ENCODE peak calls at places on chromosome 4, in eight cellular contexts. One of them, this sample, is unnamed.

GRCh38 chr4:36841583-36842326 is 402.8 kb upstream of the NWD2 start:
- DNase-seq in left ventricle myocardium inferior: no peak
- DNase-seq in CD4-positive, alpha-beta T cell: no peak
- DNase-seq in mammary epithelial cell: no peak
- DNase-seq in prostate gland: no peak
- DNase-seq in RWPE2: no peak
- DNase-seq in adrenal gland: peak; percentile 74
- DNase-seq in AG04450: no peak
- DNase-seq in this sample: no peak

GRCh38 chr4:55269970-55270369 is 76.1 kb upstream of the SRD5A3 start:
- DNase-seq in prostate gland: no peak
- DNase-seq in CD4-positive, alpha-beta T cell: no peak
- DNase-seq in left ventricle myocardium inferior: no peak
- DNase-seq in mammary epithelial cell: no peak
- DNase-seq in AG04450: no peak
- DNase-seq in RWPE2: no peak
- DNase-seq in adrenal gland: peak; percentile 3
- DNase-seq in this sample: no peak

GRCh38 chr4:153501578-153501977 is 35.4 kb downstream of the TMEM131L start:
- DNase-seq in adrenal gland: no peak
- DNase-seq in mammary epithelial cell: no peak
- DNase-seq in RWPE2: no peak
- DNase-seq in AG04450: no peak
- DNase-seq in left ventricle myocardium inferior: no peak
- DNase-seq in prostate gland: no peak
- DNase-seq in CD4-positive, alpha-beta T cell: no peak
- DNase-seq in this sample: no peak

GRCh38 chr4:169414913-169415312 is 144.2 kb upstream of the SH3RF1 start:
- DNase-seq in left ventricle myocardium inferior: no peak
- DNase-seq in adrenal gland: no peak
- DNase-seq in AG04450: no peak
- DNase-seq in RWPE2: no peak
- DNase-seq in CD4-positive, alpha-beta T cell: no peak
- DNase-seq in mammary epithelial cell: no peak
- DNase-seq in prostate gland: no peak
- DNase-seq in this sample: no peak

GRCh38 chr4:73976217-73976616 is 5.6 kb downstream of the PF4 start:
- DNase-seq in adrenal gland: no peak
- DNase-seq in mammary epithelial cell: no peak
- DNase-seq in RWPE2: no peak
- DNase-seq in prostate gland: no peak
- DNase-seq in CD4-positive, alpha-beta T cell: no peak
- DNase-seq in left ventricle myocardium inferior: no peak
- DNase-seq in AG04450: no peak
- DNase-seq in this sample: no peak

GRCh38 chr4:5712517-5712916 is 1.5 kb downstream of the EVC start:
- DNase-seq in CD4-positive, alpha-beta T cell: no peak
- DNase-seq in AG04450: no peak
- DNase-seq in RWPE2: no peak
- DNase-seq in left ventricle myocardium inferior: no peak
- DNase-seq in adrenal gland: no peak
- DNase-seq in mammary epithelial cell: peak; percentile 69
- DNase-seq in prostate gland: no peak
- DNase-seq in this sample: no peak

GRCh38 chr4:67779631-67780030 is 25.4 kb upstream of the GNRHR start:
- DNase-seq in RWPE2: no peak
- DNase-seq in left ventricle myocardium inferior: no peak
- DNase-seq in adrenal gland: no peak
- DNase-seq in CD4-positive, alpha-beta T cell: no peak
- DNase-seq in prostate gland: no peak
- DNase-seq in mammary epithelial cell: peak; percentile 95
- DNase-seq in AG04450: no peak
- DNase-seq in this sample: no peak

GRCh38 chr4:102525099-102525498 is 23.9 kb downstream of the NFKB1 start:
- DNase-seq in CD4-positive, alpha-beta T cell: no peak
- DNase-seq in RWPE2: no peak
- DNase-seq in left ventricle myocardium inferior: no peak
- DNase-seq in AG04450: no peak
- DNase-seq in prostate gland: no peak
- DNase-seq in mammary epithelial cell: peak; percentile 58
- DNase-seq in adrenal gland: no peak
- DNase-seq in this sample: no peak

GRCh38 chr4:68074397-68074796 is 55.3 kb downstream of the TMPRSS11F start:
- DNase-seq in adrenal gland: no peak
- DNase-seq in mammary epithelial cell: peak; percentile 83
- DNase-seq in CD4-positive, alpha-beta T cell: no peak
- DNase-seq in left ventricle myocardium inferior: no peak
- DNase-seq in prostate gland: no peak
- DNase-seq in RWPE2: no peak
- DNase-seq in AG04450: no peak
- DNase-seq in this sample: no peak

GRCh38 chr4:81724925-81725329 is 253.2 kb upstream of the RASGEF1B start:
- DNase-seq in mammary epithelial cell: peak; percentile 57
- DNase-seq in CD4-positive, alpha-beta T cell: peak; percentile 12
- DNase-seq in left ventricle myocardium inferior: peak; percentile 39
- DNase-seq in AG04450: no peak
- DNase-seq in adrenal gland: peak; percentile 73
- DNase-seq in RWPE2: no peak
- DNase-seq in prostate gland: no peak
- DNase-seq in this sample: peak; percentile 59

GRCh38 chr4:74934016-74934821 is 1.3 kb downstream of the PARM1 start:
- DNase-seq in adrenal gland: peak; percentile 7
- DNase-seq in mammary epithelial cell: peak; percentile 25
- DNase-seq in CD4-positive, alpha-beta T cell: no peak
- DNase-seq in prostate gland: peak; percentile 62
- DNase-seq in AG04450: no peak
- DNase-seq in RWPE2: no peak
- DNase-seq in left ventricle myocardium inferior: peak; percentile 21
- DNase-seq in this sample: peak; percentile 49

GRCh38 chr4:159179310-159179958 is 76.6 kb downstream of the RAPGEF2 start:
- DNase-seq in RWPE2: no peak
- DNase-seq in AG04450: no peak
- DNase-seq in left ventricle myocardium inferior: no peak
- DNase-seq in prostate gland: no peak
- DNase-seq in adrenal gland: no peak
- DNase-seq in mammary epithelial cell: no peak
- DNase-seq in CD4-positive, alpha-beta T cell: no peak
- DNase-seq in this sample: no peak

GRCh38 chr4:19002170-19002569 is 980.6 kb upstream of the LCORL start:
- DNase-seq in RWPE2: no peak
- DNase-seq in AG04450: no peak
- DNase-seq in CD4-positive, alpha-beta T cell: no peak
- DNase-seq in adrenal gland: no peak
- DNase-seq in prostate gland: no peak
- DNase-seq in mammary epithelial cell: no peak
- DNase-seq in left ventricle myocardium inferior: no peak
- DNase-seq in this sample: no peak

GRCh38 chr4:112973897-112974296 is 75.6 kb upstream of the ANK2 start:
- DNase-seq in prostate gland: no peak
- DNase-seq in RWPE2: no peak
- DNase-seq in left ventricle myocardium inferior: no peak
- DNase-seq in CD4-positive, alpha-beta T cell: no peak
- DNase-seq in mammary epithelial cell: no peak
- DNase-seq in adrenal gland: no peak
- DNase-seq in AG04450: no peak
- DNase-seq in this sample: no peak

GRCh38 chr4:68582339-68582717 is 6.2 kb upstream of the UGT2B17 start:
- DNase-seq in left ventricle myocardium inferior: no peak
- DNase-seq in adrenal gland: no peak
- DNase-seq in AG04450: no peak
- DNase-seq in RWPE2: no peak
- DNase-seq in mammary epithelial cell: no peak
- DNase-seq in prostate gland: no peak
- DNase-seq in CD4-positive, alpha-beta T cell: no peak
- DNase-seq in this sample: no peak

GRCh38 chr4:188308142-188308541 is 168.9 kb downstream of the TRIML1 start:
- DNase-seq in AG04450: no peak
- DNase-seq in CD4-positive, alpha-beta T cell: no peak
- DNase-seq in RWPE2: no peak
- DNase-seq in mammary epithelial cell: no peak
- DNase-seq in prostate gland: no peak
- DNase-seq in left ventricle myocardium inferior: no peak
- DNase-seq in adrenal gland: no peak
- DNase-seq in this sample: no peak
- H3K27ac ChIP-seq in AG04450: no peak overlapping the region
- H3K27ac ChIP-seq in CD4-positive, alpha-beta T cell: no peak overlapping the region
- H3K27ac ChIP-seq in RWPE2: no peak overlapping the region
- H3K27ac ChIP-seq in mammary epithelial cell: no peak overlapping the region
- H3K27ac ChIP-seq in prostate gland: no peak overlapping the region
- H3K27ac ChIP-seq in left ventricle myocardium inferior: no peak overlapping the region
- H3K27ac ChIP-seq in adrenal gland: no peak overlapping the region
- H3K27ac ChIP-seq in this sample: no peak overlapping the region

GRCh38 chr4:180767330-180767729 is 1475.9 kb upstream of the TENM3 start:
- DNase-seq in RWPE2: no peak
- DNase-seq in adrenal gland: no peak
- DNase-seq in prostate gland: no peak
- DNase-seq in CD4-positive, alpha-beta T cell: no peak
- DNase-seq in left ventricle myocardium inferior: no peak
- DNase-seq in mammary epithelial cell: no peak
- DNase-seq in AG04450: no peak
- DNase-seq in this sample: no peak
- H3K27ac ChIP-seq in RWPE2: no peak overlapping the region
- H3K27ac ChIP-seq in adrenal gland: no peak overlapping the region
- H3K27ac ChIP-seq in prostate gland: no peak overlapping the region
- H3K27ac ChIP-seq in CD4-positive, alpha-beta T cell: no peak overlapping the region
- H3K27ac ChIP-seq in left ventricle myocardium inferior: no peak overlapping the region
- H3K27ac ChIP-seq in mammary epithelial cell: no peak overlapping the region
- H3K27ac ChIP-seq in AG04450: no peak overlapping the region
- H3K27ac ChIP-seq in this sample: no peak overlapping the region

GRCh38 chr4:185744127-185744865 is 67.7 kb downstream of the SORBS2 start:
- DNase-seq in AG04450: no peak
- DNase-seq in RWPE2: no peak
- DNase-seq in mammary epithelial cell: no peak
- DNase-seq in left ventricle myocardium inferior: no peak
- DNase-seq in CD4-positive, alpha-beta T cell: no peak
- DNase-seq in prostate gland: no peak
- DNase-seq in adrenal gland: no peak
- DNase-seq in this sample: no peak

GRCh38 chr4:185741795-185742194 is 70.2 kb downstream of the SORBS2 start:
- DNase-seq in CD4-positive, alpha-beta T cell: no peak
- DNase-seq in mammary epithelial cell: no peak
- DNase-seq in prostate gland: no peak
- DNase-seq in AG04450: no peak
- DNase-seq in left ventricle myocardium inferior: no peak
- DNase-seq in RWPE2: no peak
- DNase-seq in adrenal gland: peak; percentile 68
- DNase-seq in this sample: no peak

GRCh38 chr4:185743722-185744121 is 68.3 kb downstream of the SORBS2 start:
- DNase-seq in CD4-positive, alpha-beta T cell: no peak
- DNase-seq in mammary epithelial cell: no peak
- DNase-seq in RWPE2: no peak
- DNase-seq in AG04450: no peak
- DNase-seq in adrenal gland: no peak
- DNase-seq in prostate gland: no peak
- DNase-seq in left ventricle myocardium inferior: no peak
- DNase-seq in this sample: no peak

GRCh38 chr4:185744946-185745345 is 67.0 kb downstream of the SORBS2 start:
- DNase-seq in AG04450: no peak
- DNase-seq in CD4-positive, alpha-beta T cell: no peak
- DNase-seq in adrenal gland: no peak
- DNase-seq in left ventricle myocardium inferior: no peak
- DNase-seq in RWPE2: no peak
- DNase-seq in prostate gland: no peak
- DNase-seq in mammary epithelial cell: no peak
- DNase-seq in this sample: no peak

GRCh38 chr4:185742766-185743165 is 69.2 kb downstream of the SORBS2 start:
- DNase-seq in AG04450: no peak
- DNase-seq in prostate gland: no peak
- DNase-seq in mammary epithelial cell: peak; percentile 60
- DNase-seq in RWPE2: no peak
- DNase-seq in CD4-positive, alpha-beta T cell: no peak
- DNase-seq in left ventricle myocardium inferior: no peak
- DNase-seq in adrenal gland: peak; percentile 74
- DNase-seq in this sample: no peak
- H3K27ac ChIP-seq in AG04450: no peak overlapping the region
- H3K27ac ChIP-seq in prostate gland: no peak overlapping the region
- H3K27ac ChIP-seq in mammary epithelial cell: no peak overlapping the region
- H3K27ac ChIP-seq in RWPE2: no peak overlapping the region
- H3K27ac ChIP-seq in CD4-positive, alpha-beta T cell: no peak overlapping the region
- H3K27ac ChIP-seq in left ventricle myocardium inferior: peak overlapping the region; percentile 61
- H3K27ac ChIP-seq in adrenal gland: peak overlapping the region; percentile 40
- H3K27ac ChIP-seq in this sample: no peak overlapping the region

GRCh38 chr4:143251348-143251747 is 66.6 kb downstream of the USP38 start:
- DNase-seq in CD4-positive, alpha-beta T cell: no peak
- DNase-seq in AG04450: no peak
- DNase-seq in RWPE2: no peak
- DNase-seq in mammary epithelial cell: peak; percentile 5
- DNase-seq in adrenal gland: no peak
- DNase-seq in left ventricle myocardium inferior: no peak
- DNase-seq in prostate gland: no peak
- DNase-seq in this sample: no peak
- H3K27ac ChIP-seq in CD4-positive, alpha-beta T cell: no peak overlapping the region
- H3K27ac ChIP-seq in AG04450: no peak overlapping the region
- H3K27ac ChIP-seq in RWPE2: peak overlapping the region; percentile 71
- H3K27ac ChIP-seq in mammary epithelial cell: no peak overlapping the region
- H3K27ac ChIP-seq in adrenal gland: no peak overlapping the region
- H3K27ac ChIP-seq in left ventricle myocardium inferior: no peak overlapping the region
- H3K27ac ChIP-seq in prostate gland: no peak overlapping the region
- H3K27ac ChIP-seq in this sample: no peak overlapping the region

GRCh38 chr4:1872918-1873269 is 1.7 kb downstream of the NSD2 start:
- DNase-seq in CD4-positive, alpha-beta T cell: no peak
- DNase-seq in adrenal gland: no peak
- DNase-seq in prostate gland: no peak
- DNase-seq in left ventricle myocardium inferior: no peak
- DNase-seq in RWPE2: no peak
- DNase-seq in mammary epithelial cell: peak; percentile 60
- DNase-seq in AG04450: peak; percentile 43
- DNase-seq in this sample: no peak
- H3K27ac ChIP-seq in CD4-positive, alpha-beta T cell: no peak overlapping the region
- H3K27ac ChIP-seq in adrenal gland: no peak overlapping the region
- H3K27ac ChIP-seq in prostate gland: no peak overlapping the region
- H3K27ac ChIP-seq in left ventricle myocardium inferior: peak overlapping the region; percentile 94
- H3K27ac ChIP-seq in RWPE2: peak overlapping the region; percentile 92
- H3K27ac ChIP-seq in mammary epithelial cell: peak overlapping the region; percentile 50
- H3K27ac ChIP-seq in AG04450: peak overlapping the region; percentile 11
- H3K27ac ChIP-seq in this sample: no peak overlapping the region

GRCh38 chr4:41361831-41362646 is 105.3 kb downstream of the UCHL1 start:
- DNase-seq in RWPE2: no peak
- DNase-seq in prostate gland: no peak
- DNase-seq in mammary epithelial cell: no peak
- DNase-seq in CD4-positive, alpha-beta T cell: no peak
- DNase-seq in adrenal gland: peak; percentile 40
- DNase-seq in left ventricle myocardium inferior: no peak
- DNase-seq in AG04450: no peak
- DNase-seq in this sample: no peak
- H3K27ac ChIP-seq in RWPE2: peak overlapping the region; percentile 85
- H3K27ac ChIP-seq in prostate gland: peak overlapping the region; percentile 84
- H3K27ac ChIP-seq in mammary epithelial cell: no peak overlapping the region
- H3K27ac ChIP-seq in CD4-positive, alpha-beta T cell: no peak overlapping the region
- H3K27ac ChIP-seq in adrenal gland: peak overlapping the region; percentile 63
- H3K27ac ChIP-seq in left ventricle myocardium inferior: peak overlapping the region; percentile 94
- H3K27ac ChIP-seq in AG04450: no peak overlapping the region
- H3K27ac ChIP-seq in this sample: peak overlapping the region; percentile 97

This sample was measured in caudate nucleus.